ENCODE peak calls at places on chromosomes 3 and 15, in four cellular contexts. L is CD8-positive, alpha-beta memory T cell; E is body of pancreas; C is fibroblast of lung. F is an unnamed sample.

GRCh38 chr3:49606427-49606826 is 52.1 kb downstream of the BSN start:
- DNase-seq in L (no peak), E (no peak), C (no peak), F (no peak)

GRCh38 chr3:78140866-78141658 is 1101.2 kb downstream of the ROBO2 start:
- DNase-seq in L (no peak), E (no peak), C (no peak), F (no peak)

GRCh38 chr3:10531031-10531430 is 25.6 kb upstream of the ATP2B2 start:
- DNase-seq in L (no peak), E (no peak), C (no peak), F (no peak)

GRCh38 chr3:192727032-192727847 is at the start of gene FGF12:
- DNase-seq in L (no peak), E (peak; percentile 69), C (peak; percentile 9), F (peak; percentile 66)

GRCh38 chr15:59436774-59437472 is 1.1 kb upstream of the FAM81A start:
- DNase-seq in L (no peak), E (no peak), C (no peak), F (no peak)

GRCh38 chr3:4533489-4534443 is 40.6 kb downstream of the ITPR1 start:
- DNase-seq in L (no peak), E (peak; percentile 49), C (peak; percentile 31), F (no peak)

GRCh38 chr3:61562810-61563613 is 1.6 kb downstream of the PTPRG start:
- DNase-seq in L (no peak), E (no peak), C (peak; percentile 34), F (no peak)

GRCh38 chr15:64507293-64507802 is 47.0 kb downstream of the ZNF609 start:
- DNase-seq in L (no peak), E (peak; percentile 92), C (peak; percentile 89), F (no peak)

GRCh38 chr3:4853749-4854140 is 125.5 kb upstream of the BHLHE40 start:
- DNase-seq in L (no peak), E (no peak), C (no peak), F (no peak)

GRCh38 chr3:138797508-138798038 is 37.2 kb downstream of the PIK3CB start:
- DNase-seq in L (no peak), E (no peak), C (no peak), F (no peak)

GRCh38 chr3:46664188-46664970 is 29.1 kb downstream of the ALS2CL start:
- DNase-seq in L (no peak), E (no peak), C (no peak), F (no peak)

GRCh38 chr15:40693904-40694705 is 869 bp upstream of the RAD51 start:
- DNase-seq in L (no peak), E (no peak), C (no peak), F (no peak)

GRCh38 chr3:13204177-13204581 is 130.9 kb upstream of the IQSEC1 start:
- DNase-seq in L (no peak), E (no peak), C (no peak), F (no peak)

GRCh38 chr15:31435256-31435781 is 108.7 kb downstream of the KLF13 start:
- DNase-seq in L (peak; percentile 67), E (peak; percentile 87), C (peak; percentile 77), F (no peak)

GRCh38 chr15:33293619-33294309 is 17.0 kb upstream of the RYR3 start:
- DNase-seq in L (no peak), E (no peak), C (peak; percentile 23), F (no peak)

GRCh38 chr15:28116521-28117488 is 17.7 kb upstream of the OCA2 start:
- DNase-seq in L (no peak), E (no peak), C (no peak), F (peak; percentile 73)

GRCh38 chr3:55322649-55323048 is 164.5 kb downstream of the WNT5A start:
- DNase-seq in L (no peak), E (no peak), C (peak; percentile 35), F (no peak)

GRCh38 chr15:59200560-59200959 is 6.1 kb upstream of the LDHAL6B start:
- DNase-seq in L (no peak), E (no peak), C (no peak), F (peak; percentile 15)

GRCh38 chr15:68594533-68595259 is 15.9 kb downstream of the CORO2B start:
- DNase-seq in L (no peak), E (no peak), C (no peak), F (peak; percentile 45)

GRCh38 chr15:76839173-76839572 is 66.0 kb downstream of the SCAPER start:
- DNase-seq in L (no peak), E (no peak), C (no peak), F (no peak)

GRCh38 chr15:80183886-80184285 is 31.1 kb downstream of the FAH start:
- DNase-seq in L (no peak), E (no peak), C (peak; percentile 49), F (no peak)

GRCh38 chr3:188772886-188773285 is 398.9 kb upstream of the TPRG1 start:
- DNase-seq in L (no peak), E (peak; percentile 86), C (peak; percentile 96), F (no peak)

GRCh38 chr3:107740992-107741896 is 218.5 kb downstream of the BBX start:
- DNase-seq in L (no peak), E (no peak), C (peak; percentile 63), F (no peak)

GRCh38 chr3:36429986-36430485 is 49.7 kb downstream of the STAC start:
- DNase-seq in L (no peak), E (no peak), C (no peak), F (no peak)

GRCh38 chr3:177191108-177191779 is 6.0 kb downstream of the TBL1XR1 start:
- DNase-seq in L (no peak), E (no peak), C (no peak), F (no peak)

GRCh38 chr15:83436513-83437158 is 10.5 kb upstream of the SH3GL3 start:
- DNase-seq in L (no peak), E (no peak), C (peak; percentile 72), F (no peak)

GRCh38 chr3:72259755-72260589 is 475.0 kb upstream of the PROK2 start:
- DNase-seq in L (no peak), E (no peak), C (no peak), F (no peak)

GRCh38 chr15:47035756-47036155 is 681.5 kb upstream of the SEMA6D start:
- DNase-seq in L (no peak), E (no peak), C (no peak), F (no peak)

GRCh38 chr3:42655980-42656679 is 2.6 kb downstream of the ZBTB47 start:
- DNase-seq in L (no peak), E (no peak), C (peak; percentile 48), F (no peak)

GRCh38 chr15:76289582-76289981 is 21.7 kb downstream of the ETFA start:
- DNase-seq in L (no peak), E (no peak), C (no peak), F (no peak)

GRCh38 chr3:123781571-123782275 is 102.4 kb downstream of the MYLK start:
- DNase-seq in L (no peak), E (no peak), C (peak; percentile 65), F (no peak)

GRCh38 chr3:123781138-123781537 is 103.0 kb downstream of the MYLK start:
- DNase-seq in L (no peak), E (no peak), C (no peak), F (no peak)

GRCh38 chr3:123779646-123780231 is 104.4 kb downstream of the MYLK start:
- DNase-seq in L (no peak), E (no peak), C (no peak), F (no peak)

GRCh38 chr3:123778991-123779622 is 105.0 kb downstream of the MYLK start:
- DNase-seq in L (no peak), E (peak; percentile 44), C (no peak), F (no peak)

DNA sequence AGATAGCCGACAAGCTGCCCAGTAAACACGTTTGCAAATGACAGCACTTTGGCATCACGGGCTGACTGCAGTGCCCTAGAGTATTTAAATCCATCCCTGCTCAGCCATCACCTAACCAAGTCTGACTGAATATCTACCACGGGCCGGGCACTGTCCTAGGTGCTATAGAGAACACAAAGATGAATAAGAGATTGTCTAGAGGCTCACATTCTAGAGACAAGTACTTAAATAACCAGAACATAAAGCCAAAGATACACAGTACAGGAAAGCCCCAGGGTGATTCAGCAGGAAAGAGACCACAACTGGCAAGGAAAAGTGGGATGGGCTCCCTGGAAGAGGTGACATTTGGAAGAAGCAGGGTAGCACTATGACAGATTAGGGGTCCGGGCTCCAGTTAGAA is 103.5 kb downstream of the MYLK start:
- DNase-seq in L (no peak), E (no peak), C (no peak), F (no peak)
- H3K4me1 ChIP-seq in L (no peaks in the 10 kb centered on the region), E (peaks cover 22% of the 10 kb centered on the region), C (peaks cover 43% of the 10 kb centered on the region), F (no peaks in the 10 kb centered on the region)

GRCh38 chr3:194377708-194378107 is 8.2 kb upstream of the LRRC15 start:
- DNase-seq in L (no peak), E (no peak), C (no peak), F (no peak)

GRCh38 chr3:194380300-194380699 is 10.8 kb upstream of the LRRC15 start:
- DNase-seq in L (no peak), E (no peak), C (no peak), F (no peak)

GRCh38 chr3:194379651-194380050 is 10.1 kb upstream of the LRRC15 start:
- DNase-seq in L (no peak), E (no peak), C (no peak), F (peak; percentile 4)

GRCh38 chr3:194381460-194381875 is 11.9 kb upstream of the LRRC15 start:
- DNase-seq in L (no peak), E (no peak), C (no peak), F (no peak)

DNA sequence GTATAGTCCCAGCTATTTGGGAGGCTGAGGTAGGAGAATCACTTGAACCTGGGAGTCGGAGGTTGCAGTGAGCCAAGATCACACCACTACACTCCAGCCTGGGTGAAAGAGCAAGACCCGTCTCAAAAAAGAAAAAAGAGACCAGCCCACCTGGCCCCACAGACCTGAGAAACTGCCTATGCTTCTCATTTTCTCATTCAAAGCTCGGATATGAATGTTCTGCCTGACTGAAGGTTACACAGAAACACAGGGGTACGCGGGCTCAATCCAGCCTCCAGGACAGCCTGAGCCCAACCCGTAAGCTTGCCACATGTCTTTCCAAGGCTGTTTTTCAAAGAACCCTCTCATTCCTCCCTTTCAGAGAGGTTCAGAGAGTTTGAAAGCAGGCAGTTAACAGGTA is 9.7 kb upstream of the LRRC15 start:
- DNase-seq in L (no peak), E (no peak), C (no peak), F (no peak)
- H3K4me1 ChIP-seq in L (no peaks in the 10 kb centered on the region), E (peaks cover 6% of the 10 kb centered on the region), C (no peaks in the 10 kb centered on the region), F (no peaks in the 10 kb centered on the region)

GRCh38 chr3:127616836-127617605 is 12.0 kb upstream of the PODXL2 start:
- DNase-seq in L (no peak), E (no peak), C (no peak), F (no peak)

GRCh38 chr3:127614928-127615592 is 13.9 kb upstream of the PODXL2 start:
- DNase-seq in L (no peak), E (no peak), C (no peak), F (no peak)

GRCh38 chr3:127612966-127613365 is 14.8 kb downstream of the MCM2 start:
- DNase-seq in L (no peak), E (no peak), C (no peak), F (peak; percentile 9)

GRCh38 chr3:127613406-127613805 is 15.2 kb downstream of the MCM2 start:
- DNase-seq in L (no peak), E (no peak), C (no peak), F (no peak)

GRCh38 chr3:127615631-127616305 is 13.2 kb upstream of the PODXL2 start:
- DNase-seq in L (no peak), E (no peak), C (no peak), F (no peak)
- H3K4me1 ChIP-seq in L (no peaks in the 10 kb centered on the region), E (no peaks in the 10 kb centered on the region), C (peaks cover 2% of the 10 kb centered on the region), F (no peaks in the 10 kb centered on the region)

GRCh38 chr3:172380632-172381031 is 67.6 kb downstream of the GHSR start:
- DNase-seq in L (no peak), E (no peak), C (no peak), F (no peak)
- H3K4me1 ChIP-seq in L (no peaks in the 10 kb centered on the region), E (peaks cover 8% of the 10 kb centered on the region), C (no peaks in the 10 kb centered on the region), F (no peaks in the 10 kb centered on the region)

F was measured in RWPE2.